ENCODE peak calls at places on chromosomes 4 and X, in four cellular contexts. One of them, this sample, is unnamed.

GRCh38 chrX:154600962-154601374 is 16.0 kb downstream of the CTAG1A start:
- DNase-seq in stimulated activated effector memory CD8-positive, alpha-beta T cell treated with anti-CD3 and anti-CD28 coated beads, Interleukin-12 subunit alpha, Interleukin-12 subunit beta, amount 100 ng/mL, for 72 hours: no peak
- DNase-seq in nephron progenitor cell: no peak
- DNase-seq in NCI-H1092: no peak
- DNase-seq in this sample: no peak

GRCh38 chr4:119797238-119797894 is 168.8 kb upstream of the PDE5A start:
- DNase-seq in nephron progenitor cell: no peak
- DNase-seq in NCI-H1092: no peak
- DNase-seq in stimulated activated effector memory CD8-positive, alpha-beta T cell treated with anti-CD3 and anti-CD28 coated beads, Interleukin-12 subunit alpha, Interleukin-12 subunit beta, amount 100 ng/mL, for 72 hours: no peak
- DNase-seq in this sample: no peak

GRCh38 chrX:56797966-56798711 is 69.1 kb downstream of the NBDY start:
- DNase-seq in stimulated activated effector memory CD8-positive, alpha-beta T cell treated with anti-CD3 and anti-CD28 coated beads, Interleukin-12 subunit alpha, Interleukin-12 subunit beta, amount 100 ng/mL, for 72 hours: no peak
- DNase-seq in nephron progenitor cell: no peak
- DNase-seq in NCI-H1092: peak
- DNase-seq in this sample: peak

GRCh38 chrX:38672646-38673045 is 111.3 kb downstream of the TSPAN7 start:
- DNase-seq in NCI-H1092: no peak
- DNase-seq in nephron progenitor cell: no peak
- DNase-seq in stimulated activated effector memory CD8-positive, alpha-beta T cell treated with anti-CD3 and anti-CD28 coated beads, Interleukin-12 subunit alpha, Interleukin-12 subunit beta, amount 100 ng/mL, for 72 hours: no peak
- DNase-seq in this sample: no peak

GRCh38 chrX:104018126-104018525 is 4.6 kb upstream of the H2BW1 start:
- DNase-seq in NCI-H1092: no peak
- DNase-seq in stimulated activated effector memory CD8-positive, alpha-beta T cell treated with anti-CD3 and anti-CD28 coated beads, Interleukin-12 subunit alpha, Interleukin-12 subunit beta, amount 100 ng/mL, for 72 hours: no peak
- DNase-seq in nephron progenitor cell: no peak
- DNase-seq in this sample: no peak

GRCh38 chrX:96861228-96861627 is 22.5 kb upstream of the RPA4 start:
- DNase-seq in stimulated activated effector memory CD8-positive, alpha-beta T cell treated with anti-CD3 and anti-CD28 coated beads, Interleukin-12 subunit alpha, Interleukin-12 subunit beta, amount 100 ng/mL, for 72 hours: no peak
- DNase-seq in nephron progenitor cell: no peak
- DNase-seq in NCI-H1092: no peak
- DNase-seq in this sample: no peak

GRCh38 chr4:134027931-134028330 is 173.7 kb downstream of the PABPC4L start:
- DNase-seq in nephron progenitor cell: no peak
- DNase-seq in stimulated activated effector memory CD8-positive, alpha-beta T cell treated with anti-CD3 and anti-CD28 coated beads, Interleukin-12 subunit alpha, Interleukin-12 subunit beta, amount 100 ng/mL, for 72 hours: no peak
- DNase-seq in NCI-H1092: no peak
- DNase-seq in this sample: no peak

GRCh38 chr4:59612235-59612634 is 1587.9 kb upstream of the ADGRL3 start:
- DNase-seq in stimulated activated effector memory CD8-positive, alpha-beta T cell treated with anti-CD3 and anti-CD28 coated beads, Interleukin-12 subunit alpha, Interleukin-12 subunit beta, amount 100 ng/mL, for 72 hours: no peak
- DNase-seq in nephron progenitor cell: no peak
- DNase-seq in NCI-H1092: no peak
- DNase-seq in this sample: no peak

GRCh38 chr4:29927895-29928294 is 792.3 kb upstream of the PCDH7 start:
- DNase-seq in nephron progenitor cell: no peak
- DNase-seq in stimulated activated effector memory CD8-positive, alpha-beta T cell treated with anti-CD3 and anti-CD28 coated beads, Interleukin-12 subunit alpha, Interleukin-12 subunit beta, amount 100 ng/mL, for 72 hours: no peak
- DNase-seq in NCI-H1092: no peak
- DNase-seq in this sample: no peak

GRCh38 chr4:69833251-69833650 is 26.7 kb downstream of the SULT1E1 start:
- DNase-seq in nephron progenitor cell: no peak
- DNase-seq in stimulated activated effector memory CD8-positive, alpha-beta T cell treated with anti-CD3 and anti-CD28 coated beads, Interleukin-12 subunit alpha, Interleukin-12 subunit beta, amount 100 ng/mL, for 72 hours: no peak
- DNase-seq in NCI-H1092: no peak
- DNase-seq in this sample: no peak

GRCh38 chr4:81031389-81032173 is 1.1 kb downstream of the BMP3 start:
- DNase-seq in nephron progenitor cell: peak
- DNase-seq in NCI-H1092: no peak
- DNase-seq in stimulated activated effector memory CD8-positive, alpha-beta T cell treated with anti-CD3 and anti-CD28 coated beads, Interleukin-12 subunit alpha, Interleukin-12 subunit beta, amount 100 ng/mL, for 72 hours: no peak
- DNase-seq in this sample: no peak

GRCh38 chrX:87961471-87961870 is 443.9 kb downstream of the KLHL4 start:
- DNase-seq in nephron progenitor cell: no peak
- DNase-seq in NCI-H1092: no peak
- DNase-seq in stimulated activated effector memory CD8-positive, alpha-beta T cell treated with anti-CD3 and anti-CD28 coated beads, Interleukin-12 subunit alpha, Interleukin-12 subunit beta, amount 100 ng/mL, for 72 hours: no peak
- DNase-seq in this sample: no peak

GRCh38 chr4:24659241-24659961 is 75.0 kb upstream of the DHX15 start:
- DNase-seq in nephron progenitor cell: no peak
- DNase-seq in NCI-H1092: peak
- DNase-seq in stimulated activated effector memory CD8-positive, alpha-beta T cell treated with anti-CD3 and anti-CD28 coated beads, Interleukin-12 subunit alpha, Interleukin-12 subunit beta, amount 100 ng/mL, for 72 hours: no peak
- DNase-seq in this sample: no peak

GRCh38 chr4:128776794-128777216 is 32.7 kb upstream of the JADE1 start:
- DNase-seq in NCI-H1092: peak
- DNase-seq in stimulated activated effector memory CD8-positive, alpha-beta T cell treated with anti-CD3 and anti-CD28 coated beads, Interleukin-12 subunit alpha, Interleukin-12 subunit beta, amount 100 ng/mL, for 72 hours: no peak
- DNase-seq in nephron progenitor cell: no peak
- DNase-seq in this sample: no peak

GRCh38 chr4:164446516-164446915 is 307.4 kb upstream of the SMIM31 start:
- DNase-seq in stimulated activated effector memory CD8-positive, alpha-beta T cell treated with anti-CD3 and anti-CD28 coated beads, Interleukin-12 subunit alpha, Interleukin-12 subunit beta, amount 100 ng/mL, for 72 hours: no peak
- DNase-seq in nephron progenitor cell: no peak
- DNase-seq in NCI-H1092: no peak
- DNase-seq in this sample: no peak

GRCh38 chr4:15232725-15233597 is 194.9 kb upstream of the C1QTNF7 start:
- DNase-seq in stimulated activated effector memory CD8-positive, alpha-beta T cell treated with anti-CD3 and anti-CD28 coated beads, Interleukin-12 subunit alpha, Interleukin-12 subunit beta, amount 100 ng/mL, for 72 hours: no peak
- DNase-seq in NCI-H1092: peak
- DNase-seq in nephron progenitor cell: no peak
- DNase-seq in this sample: peak

GRCh38 chr4:38760915-38761314 is 21.9 kb downstream of the TLR10 start:
- DNase-seq in nephron progenitor cell: no peak
- DNase-seq in NCI-H1092: no peak
- DNase-seq in stimulated activated effector memory CD8-positive, alpha-beta T cell treated with anti-CD3 and anti-CD28 coated beads, Interleukin-12 subunit alpha, Interleukin-12 subunit beta, amount 100 ng/mL, for 72 hours: no peak
- DNase-seq in this sample: no peak

GRCh38 chrX:130577431-130577830 is 175.6 kb downstream of the RBMX2 start:
- DNase-seq in nephron progenitor cell: no peak
- DNase-seq in stimulated activated effector memory CD8-positive, alpha-beta T cell treated with anti-CD3 and anti-CD28 coated beads, Interleukin-12 subunit alpha, Interleukin-12 subunit beta, amount 100 ng/mL, for 72 hours: no peak
- DNase-seq in NCI-H1092: no peak
- DNase-seq in this sample: no peak

GRCh38 chrX:138058931-138059330 is 493.0 kb downstream of the ZIC3 start:
- DNase-seq in nephron progenitor cell: no peak
- DNase-seq in NCI-H1092: no peak
- DNase-seq in stimulated activated effector memory CD8-positive, alpha-beta T cell treated with anti-CD3 and anti-CD28 coated beads, Interleukin-12 subunit alpha, Interleukin-12 subunit beta, amount 100 ng/mL, for 72 hours: no peak
- DNase-seq in this sample: no peak

GRCh38 chr4:21380861-21381260 is 567.7 kb downstream of the KCNIP4 start:
- DNase-seq in nephron progenitor cell: no peak
- DNase-seq in NCI-H1092: no peak
- DNase-seq in stimulated activated effector memory CD8-positive, alpha-beta T cell treated with anti-CD3 and anti-CD28 coated beads, Interleukin-12 subunit alpha, Interleukin-12 subunit beta, amount 100 ng/mL, for 72 hours: no peak
- DNase-seq in this sample: no peak

This sample was measured in cerebellar cortex.